ENCODE peak calls at places on chromosome 15, in nine cellular contexts. One of them, this sample, is unnamed. For H3K4me1, the result is how much of the 10 kb centered on the place peaks cover.

GRCh38 chr15:80999623-81000036 is 1.1 kb upstream of the TLNRD1 start:
- DNase-seq in PC-9: peak
- DNase-seq in neuronal stem cell: no peak
- DNase-seq in GM12878: no peak
- DNase-seq in ovary: no peak
- DNase-seq in kidney: peak
- DNase-seq in PC-3: peak
- DNase-seq in astrocyte: no peak
- DNase-seq in adrenal gland: no peak
- DNase-seq in this sample: no peak

GRCh38 chr15:101128191-101128590 is 123.7 kb downstream of the CHSY1 start:
- DNase-seq in ovary: no peak
- DNase-seq in kidney: peak
- DNase-seq in neuronal stem cell: no peak
- DNase-seq in GM12878: no peak
- DNase-seq in PC-3: peak
- DNase-seq in adrenal gland: no peak
- DNase-seq in astrocyte: peak
- DNase-seq in PC-9: peak
- DNase-seq in this sample: peak

GRCh38 chr15:89735773-89736172 is 15.3 kb downstream of the MESP1 start:
- DNase-seq in neuronal stem cell: no peak
- DNase-seq in PC-3: no peak
- DNase-seq in adrenal gland: no peak
- DNase-seq in ovary: no peak
- DNase-seq in astrocyte: no peak
- DNase-seq in GM12878: no peak
- DNase-seq in PC-9: no peak
- DNase-seq in kidney: no peak
- DNase-seq in this sample: no peak

GRCh38 chr15:84844964-84845363 is 27.8 kb downstream of the ALPK3 start:
- DNase-seq in neuronal stem cell: no peak
- DNase-seq in astrocyte: no peak
- DNase-seq in PC-9: peak
- DNase-seq in ovary: no peak
- DNase-seq in adrenal gland: no peak
- DNase-seq in kidney: no peak
- DNase-seq in GM12878: no peak
- DNase-seq in PC-3: no peak
- DNase-seq in this sample: no peak

GRCh38 chr15:69080203-69080957 is 65.9 kb downstream of the NOX5 start:
- DNase-seq in PC-3: peak
- DNase-seq in ovary: no peak
- DNase-seq in adrenal gland: no peak
- DNase-seq in PC-9: peak
- DNase-seq in astrocyte: peak
- DNase-seq in neuronal stem cell: no peak
- DNase-seq in kidney: no peak
- DNase-seq in GM12878: no peak
- DNase-seq in this sample: no peak

GRCh38 chr15:69607101-69607500 is 154.5 kb downstream of the RPLP1 start:
- DNase-seq in kidney: no peak
- DNase-seq in astrocyte: peak
- DNase-seq in neuronal stem cell: no peak
- DNase-seq in GM12878: no peak
- DNase-seq in PC-3: no peak
- DNase-seq in adrenal gland: no peak
- DNase-seq in ovary: no peak
- DNase-seq in PC-9: no peak
- DNase-seq in this sample: no peak

GRCh38 chr15:58932791-58933310 is 628 bp downstream of the SLTM start:
- DNase-seq in ovary: no peak
- DNase-seq in adrenal gland: peak
- DNase-seq in PC-9: no peak
- DNase-seq in astrocyte: no peak
- DNase-seq in GM12878: no peak
- DNase-seq in PC-3: peak
- DNase-seq in neuronal stem cell: no peak
- DNase-seq in kidney: no peak
- DNase-seq in this sample: peak

GRCh38 chr15:79846539-79846938 is 50.3 kb downstream of the MTHFS start:
- DNase-seq in ovary: no peak
- DNase-seq in astrocyte: no peak
- DNase-seq in PC-9: no peak
- DNase-seq in neuronal stem cell: no peak
- DNase-seq in adrenal gland: no peak
- DNase-seq in PC-3: no peak
- DNase-seq in GM12878: no peak
- DNase-seq in kidney: no peak
- DNase-seq in this sample: no peak

GRCh38 chr15:100454148-100454547 is 74.6 kb downstream of the CERS3 start:
- DNase-seq in adrenal gland: no peak
- DNase-seq in astrocyte: no peak
- DNase-seq in neuronal stem cell: no peak
- DNase-seq in PC-9: no peak
- DNase-seq in GM12878: no peak
- DNase-seq in PC-3: no peak
- DNase-seq in kidney: no peak
- DNase-seq in ovary: no peak
- DNase-seq in this sample: no peak

GRCh38 chr15:27725733-27726132 is 373.4 kb downstream of the OCA2 start:
- DNase-seq in PC-3: no peak
- DNase-seq in neuronal stem cell: no peak
- DNase-seq in PC-9: no peak
- DNase-seq in GM12878: no peak
- DNase-seq in ovary: no peak
- DNase-seq in astrocyte: no peak
- DNase-seq in adrenal gland: no peak
- DNase-seq in kidney: no peak
- DNase-seq in this sample: no peak

GRCh38 chr15:83784975-83785374 is 131.1 kb downstream of the ADAMTSL3 start:
- DNase-seq in neuronal stem cell: no peak
- DNase-seq in adrenal gland: no peak
- DNase-seq in PC-9: no peak
- DNase-seq in GM12878: no peak
- DNase-seq in PC-3: peak
- DNase-seq in ovary: no peak
- DNase-seq in astrocyte: peak
- DNase-seq in kidney: no peak
- DNase-seq in this sample: no peak

GRCh38 chr15:37094542-37095196 is 5.7 kb downstream of the MEIS2 start:
- DNase-seq in astrocyte: peak
- DNase-seq in adrenal gland: peak
- DNase-seq in PC-3: no peak
- DNase-seq in GM12878: no peak
- DNase-seq in ovary: no peak
- DNase-seq in neuronal stem cell: peak
- DNase-seq in kidney: no peak
- DNase-seq in PC-9: no peak
- DNase-seq in this sample: no peak

GRCh38 chr15:37096878-37097568 is 3.3 kb downstream of the MEIS2 start:
- DNase-seq in adrenal gland: no peak
- DNase-seq in neuronal stem cell: peak
- DNase-seq in astrocyte: no peak
- DNase-seq in PC-9: no peak
- DNase-seq in PC-3: no peak
- DNase-seq in ovary: no peak
- DNase-seq in kidney: peak
- DNase-seq in GM12878: no peak
- DNase-seq in this sample: no peak

GRCh38 chr15:37095197-37095992 is 5.0 kb downstream of the MEIS2 start:
- DNase-seq in adrenal gland: peak
- DNase-seq in kidney: peak
- DNase-seq in PC-9: no peak
- DNase-seq in GM12878: no peak
- DNase-seq in ovary: peak
- DNase-seq in neuronal stem cell: peak
- DNase-seq in astrocyte: no peak
- DNase-seq in PC-3: no peak
- DNase-seq in this sample: no peak

GRCh38 chr15:37098468-37099320 is 1.7 kb downstream of the MEIS2 start:
- DNase-seq in PC-3: peak
- DNase-seq in PC-9: no peak
- DNase-seq in GM12878: no peak
- DNase-seq in neuronal stem cell: peak
- DNase-seq in kidney: peak
- DNase-seq in adrenal gland: peak
- DNase-seq in ovary: peak
- DNase-seq in astrocyte: no peak
- DNase-seq in this sample: peak

DNA sequence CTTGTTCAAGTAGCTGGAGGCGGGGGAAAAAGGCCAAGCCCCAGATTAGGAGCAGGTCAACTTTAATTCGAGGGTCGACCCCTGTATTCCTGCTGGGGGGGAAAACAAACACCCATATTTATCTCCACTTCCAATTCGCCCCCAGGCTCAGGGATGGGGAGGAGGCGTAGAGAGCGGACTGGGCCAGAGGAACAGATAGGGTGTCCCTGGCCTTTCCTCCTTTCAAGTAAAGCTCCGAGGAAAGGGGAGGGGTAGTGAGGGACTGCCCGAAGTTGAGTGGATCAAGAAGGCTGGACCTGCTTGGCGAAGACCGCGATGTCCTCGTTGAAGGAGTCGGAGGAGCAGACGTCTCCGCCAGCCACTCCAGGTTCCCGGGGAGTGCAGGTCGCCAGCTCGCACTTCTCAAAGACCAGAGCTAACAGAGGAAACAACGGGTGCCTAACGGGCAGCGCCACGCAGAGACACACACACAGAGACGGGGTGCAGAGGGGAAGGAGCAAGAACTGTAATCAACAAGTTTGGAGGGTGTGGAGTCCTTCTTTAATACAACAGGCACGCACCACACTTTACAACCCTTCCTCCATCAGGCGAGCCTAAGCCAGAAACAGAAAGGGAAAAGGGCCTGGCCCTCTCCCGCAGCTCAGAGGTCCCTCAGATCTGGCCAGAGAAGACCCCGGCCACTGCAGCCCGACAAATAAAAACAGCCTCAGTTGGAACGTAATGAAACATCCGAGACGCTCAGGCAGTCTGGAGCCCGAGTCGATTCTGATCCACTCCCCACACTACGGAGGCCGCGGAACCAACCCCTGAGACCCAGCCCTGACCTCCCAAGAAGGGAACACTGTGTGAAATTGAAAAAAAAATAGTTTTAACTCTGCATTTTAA is 4.1 kb downstream of the MEIS2 start:
- DNase-seq in GM12878: no peak
- DNase-seq in adrenal gland: peak
- DNase-seq in kidney: peak
- DNase-seq in PC-3: no peak
- DNase-seq in PC-9: no peak
- DNase-seq in neuronal stem cell: peak
- DNase-seq in astrocyte: no peak
- DNase-seq in ovary: peak
- DNase-seq in this sample: no peak
- H3K27ac ChIP-seq in GM12878: peak
- H3K27ac ChIP-seq in adrenal gland: peak
- H3K27ac ChIP-seq in kidney: peak
- H3K27ac ChIP-seq in PC-3: no peak
- H3K27ac ChIP-seq in PC-9: no peak
- H3K27ac ChIP-seq in neuronal stem cell: no peak
- H3K27ac ChIP-seq in astrocyte: peak
- H3K27ac ChIP-seq in ovary: peak
- H3K27ac ChIP-seq in this sample: no peak

GRCh38 chr15:57411945-57412768 is 35.9 kb downstream of the CGNL1 start:
- DNase-seq in astrocyte: no peak
- DNase-seq in PC-9: no peak
- DNase-seq in adrenal gland: no peak
- DNase-seq in PC-3: no peak
- DNase-seq in neuronal stem cell: no peak
- DNase-seq in kidney: no peak
- DNase-seq in ovary: no peak
- DNase-seq in GM12878: no peak
- DNase-seq in this sample: peak
- H3K4me1 ChIP-seq in astrocyte: under half
- H3K4me1 ChIP-seq in PC-9: under half
- H3K4me1 ChIP-seq in adrenal gland: under half
- H3K4me1 ChIP-seq in PC-3: under half
- H3K4me1 ChIP-seq in neuronal stem cell: under half
- H3K4me1 ChIP-seq in kidney: under half
- H3K4me1 ChIP-seq in ovary: under half
- H3K4me1 ChIP-seq in GM12878: under half
- H3K4me1 ChIP-seq in this sample: under half

DNA sequence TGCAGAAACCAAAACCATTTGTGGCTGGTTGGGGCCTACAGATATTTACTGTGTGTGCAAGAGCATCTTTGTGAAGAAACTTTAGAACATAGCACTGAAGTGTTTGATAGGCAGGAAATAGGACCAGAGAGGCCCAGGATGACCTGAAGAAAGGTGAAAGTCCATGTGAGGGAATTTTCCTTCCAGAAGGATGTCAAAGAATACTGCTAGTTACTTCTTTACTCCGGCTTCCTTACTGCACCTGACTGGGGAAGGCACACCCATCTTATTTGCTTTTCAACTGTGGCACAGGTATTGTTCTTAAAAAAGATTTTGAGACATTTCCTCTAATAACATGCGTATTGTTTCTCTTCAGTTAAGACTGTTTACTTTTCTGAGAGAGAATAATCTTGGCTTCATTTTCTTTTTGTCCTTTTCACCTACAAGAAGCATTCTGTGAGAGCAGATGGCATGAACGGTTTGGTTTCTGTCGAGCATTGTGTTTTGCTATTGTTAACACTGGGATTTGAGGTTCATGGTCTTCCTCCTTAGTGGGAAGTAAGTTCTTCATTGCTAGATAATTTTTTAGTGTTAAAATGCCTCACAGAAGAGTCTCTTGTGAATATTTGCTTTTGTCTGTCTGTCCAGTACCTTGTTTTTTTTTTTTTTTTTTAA is 71.5 kb downstream of the SLCO3A1 start:
- DNase-seq in astrocyte: no peak
- DNase-seq in neuronal stem cell: no peak
- DNase-seq in ovary: no peak
- DNase-seq in GM12878: no peak
- DNase-seq in kidney: no peak
- DNase-seq in adrenal gland: no peak
- DNase-seq in PC-9: no peak
- DNase-seq in PC-3: no peak
- DNase-seq in this sample: no peak
- H3K27ac ChIP-seq in astrocyte: no peak
- H3K27ac ChIP-seq in neuronal stem cell: no peak
- H3K27ac ChIP-seq in ovary: no peak
- H3K27ac ChIP-seq in GM12878: no peak
- H3K27ac ChIP-seq in kidney: no peak
- H3K27ac ChIP-seq in adrenal gland: no peak
- H3K27ac ChIP-seq in PC-9: no peak
- H3K27ac ChIP-seq in PC-3: no peak
- H3K27ac ChIP-seq in this sample: no peak

DNA sequence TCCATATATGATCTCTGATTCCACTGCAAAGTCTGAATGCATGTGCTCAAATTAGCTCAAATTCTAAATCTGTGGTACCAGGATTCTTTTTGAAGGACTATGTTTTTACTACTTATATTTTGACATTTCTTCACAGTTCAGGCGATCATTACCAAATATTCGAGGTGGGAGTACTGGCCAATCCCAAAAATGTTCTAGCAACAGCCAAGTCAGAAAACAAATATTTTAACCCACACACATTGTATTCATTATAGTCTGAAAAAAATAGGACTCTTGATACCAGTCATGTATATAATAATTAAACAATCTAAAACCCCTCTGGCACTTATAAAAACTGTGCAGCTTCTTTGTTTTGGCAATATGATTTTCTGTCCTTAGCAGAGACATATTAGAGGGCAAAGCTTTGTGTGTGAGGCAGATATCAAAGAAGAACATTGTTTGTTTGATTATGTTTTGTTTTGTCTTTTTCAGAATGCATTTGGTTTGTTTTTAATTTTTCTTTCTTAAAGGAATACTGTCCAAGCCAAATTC is 37.4 kb downstream of the FGF7 start:
- DNase-seq in astrocyte: no peak
- DNase-seq in neuronal stem cell: no peak
- DNase-seq in adrenal gland: no peak
- DNase-seq in kidney: no peak
- DNase-seq in GM12878: no peak
- DNase-seq in ovary: no peak
- DNase-seq in PC-9: no peak
- DNase-seq in PC-3: no peak
- DNase-seq in this sample: no peak
- H3K4me1 ChIP-seq in astrocyte: under half
- H3K4me1 ChIP-seq in neuronal stem cell: under half
- H3K4me1 ChIP-seq in adrenal gland: under half
- H3K4me1 ChIP-seq in kidney: under half
- H3K4me1 ChIP-seq in GM12878: under half
- H3K4me1 ChIP-seq in ovary: under half
- H3K4me1 ChIP-seq in PC-9: under half
- H3K4me1 ChIP-seq in PC-3: under half
- H3K4me1 ChIP-seq in this sample: under half

This sample was measured in SJSA1.